ENCODE peak calls at places on chromosome X, in five cellular contexts. A is astrocyte, N is fibroblast of lung, P is transverse colon, T is ovary. Y is an unnamed sample.
A peak's percentile ranks its signal among the peaks of the same experiment; 100 is the strongest.

GRCh38 chrX:154368630-154369452 is 5.6 kb downstream of the FLNA start:
- DNase-seq in P (peak; percentile 75), T (peak; percentile 83), A (peak; percentile 81), N (peak; percentile 95), Y (peak; percentile 78)

GRCh38 chrX:48966796-48967579 is 4.7 kb downstream of the KCND1 start:
- DNase-seq in P (no peak), N (peak; percentile 31), T (no peak), A (peak; percentile 37), Y (no peak)

GRCh38 chrX:30283456-30284200 is 25.6 kb downstream of the NR0B1 start:
- DNase-seq in A (peak; percentile 90), T (no peak), P (no peak), N (peak; percentile 91), Y (peak; percentile 8)

GRCh38 chrX:53184836-53185235 is 40.2 kb downstream of the KDM5C start:
- DNase-seq in P (no peak), A (peak; percentile 69), N (peak; percentile 2), T (no peak), Y (no peak)

GRCh38 chrX:11103006-11103405 is 8.1 kb upstream of the HCCS start:
- DNase-seq in N (no peak), A (no peak), P (no peak), T (no peak), Y (no peak)

GRCh38 chrX:105738162-105738561 is 84.2 kb upstream of the NRK start:
- DNase-seq in N (no peak), T (no peak), P (no peak), A (no peak), Y (no peak)

GRCh38 chrX:38717871-38718270 is 83.4 kb upstream of the MID1IP1 start:
- DNase-seq in A (no peak), N (peak; percentile 26), P (no peak), T (no peak), Y (peak; percentile 28)

GRCh38 chrX:104254442-104255115 is at the start of gene ESX1:
- DNase-seq in N (peak; percentile 3), P (no peak), A (no peak), T (no peak), Y (peak; percentile 44)

GRCh38 chrX:65451663-65452062 is 82.9 kb downstream of the LAS1L start:
- DNase-seq in A (no peak), N (peak; percentile 3), T (no peak), P (peak; percentile 8), Y (peak; percentile 19)

GRCh38 chrX:15909605-15910004 is 55.0 kb upstream of the AP1S2 start:
- DNase-seq in P (no peak), N (no peak), T (no peak), A (no peak), Y (peak; percentile 35)

GRCh38 chrX:20542072-20542471 is 275.4 kb upstream of the RPS6KA3 start:
- DNase-seq in T (no peak), A (no peak), P (no peak), N (no peak), Y (no peak)
- H3K9me3 ChIP-seq in T (peaks cover 3% of the 10 kb centered on the region), A (no peaks in the 10 kb centered on the region), P (no peaks in the 10 kb centered on the region), N (no peaks in the 10 kb centered on the region), Y (peaks cover 3% of the 10 kb centered on the region)

GRCh38 chrX:43618376-43619205 is 37.5 kb upstream of the MAOA start:
- DNase-seq in N (no peak), A (no peak), P (peak; percentile 19), T (no peak), Y (peak; percentile 79)
- H3K4me1 ChIP-seq in N (no peaks in the 10 kb centered on the region), A (no peaks in the 10 kb centered on the region), P (no peaks in the 10 kb centered on the region), T (no peaks in the 10 kb centered on the region), Y (peaks cover 37% of the 10 kb centered on the region)

GRCh38 chrX:404656-405055 is 17.9 kb upstream of the PPP2R3B start:
- DNase-seq in A (no peak), N (no peak), P (no peak), T (no peak), Y (no peak)
- H3K9me3 ChIP-seq in A (no peaks in the 10 kb centered on the region), N (no peaks in the 10 kb centered on the region), P (no peaks in the 10 kb centered on the region), T (no peaks in the 10 kb centered on the region), Y (no peaks in the 10 kb centered on the region)

GRCh38 chrX:132037479-132037993 is 14.4 kb downstream of the STK26 start:
- DNase-seq in T (no peak), A (no peak), P (no peak), N (no peak), Y (no peak)
- H3K4me1 ChIP-seq in T (no peaks in the 10 kb centered on the region), A (no peaks in the 10 kb centered on the region), P (no peaks in the 10 kb centered on the region), N (no peaks in the 10 kb centered on the region), Y (peaks cover 55% of the 10 kb centered on the region)